ENCODE peak calls at places on chromosomes 16 and 17, in six cellular contexts. I is BJ, N is HFFc6, A is fibroblast of lung, S is OCI-LY7, O is Calu3. H is an unnamed sample.

GRCh38 chr16:71360378-71360777 is 1.9 kb downstream of the CALB2 start:
- DNase-seq in I (peak; percentile 53), N (peak; percentile 92), A (peak; percentile 82), S (no peak), O (peak; percentile 57), H (peak; percentile 77)

GRCh38 chr17:28878981-28879380 is 18.6 kb downstream of the FLOT2 start:
- DNase-seq in I (no peak), N (peak; percentile 30), A (peak; percentile 44), S (peak; percentile 68), O (peak; percentile 65), H (no peak)

GRCh38 chr17:38510424-38511125 is 82.3 kb downstream of the ARHGAP23 start:
- DNase-seq in I (no peak), N (peak; percentile 28), A (peak; percentile 46), S (no peak), O (no peak), H (no peak)

GRCh38 chr16:85137323-85138072 is 25.2 kb upstream of the CIBAR2 start:
- DNase-seq in I (no peak), N (peak; percentile 82), A (peak; percentile 96), S (no peak), O (peak; percentile 71), H (peak; percentile 88)

GRCh38 chr16:16167927-16168326 is 55.4 kb downstream of the ABCC6 start:
- DNase-seq in I (no peak), N (no peak), A (no peak), S (no peak), O (no peak), H (no peak)

GRCh38 chr17:18181358-18181757 is 2.3 kb upstream of the ALKBH5 start:
- DNase-seq in I (no peak), N (no peak), A (no peak), S (no peak), O (no peak), H (no peak)

GRCh38 chr16:82509636-82510035 is 117.1 kb upstream of the CDH13 start:
- DNase-seq in I (no peak), N (no peak), A (no peak), S (no peak), O (no peak), H (no peak)

GRCh38 chr16:66927012-66927436 is 1.7 kb upstream of the RRAD start:
- DNase-seq in I (peak; percentile 61), N (peak; percentile 89), A (peak; percentile 62), S (no peak), O (peak; percentile 78), H (peak; percentile 60)

GRCh38 chr17:40862985-40863733 is 3.9 kb downstream of the KRT12 start:
- DNase-seq in I (no peak), N (no peak), A (no peak), S (peak; percentile 8), O (no peak), H (no peak)

GRCh38 chr16:64455275-64455674 is 666.6 kb downstream of the CDH11 start:
- DNase-seq in I (no peak), N (peak; percentile 55), A (peak; percentile 66), S (peak; percentile 39), O (no peak), H (no peak)
- TF ChIP-seq CTCF in I (peak; percentile 30), N (peak; percentile 74), A (no peak), S (peak; percentile 78), O (no peak), H (peak; percentile 30)

GRCh38 chr17:35022536-35023063 is 40.9 kb downstream of the RFFL start:
- DNase-seq in I (peak; percentile 24), N (peak; percentile 90), A (peak; percentile 80), S (no peak), O (no peak), H (peak; percentile 30)
- TF ChIP-seq CTCF in I (peak; percentile 22), N (peak; percentile 32), A (no peak), S (no peak), O (no peak), H (no peak)

DNA sequence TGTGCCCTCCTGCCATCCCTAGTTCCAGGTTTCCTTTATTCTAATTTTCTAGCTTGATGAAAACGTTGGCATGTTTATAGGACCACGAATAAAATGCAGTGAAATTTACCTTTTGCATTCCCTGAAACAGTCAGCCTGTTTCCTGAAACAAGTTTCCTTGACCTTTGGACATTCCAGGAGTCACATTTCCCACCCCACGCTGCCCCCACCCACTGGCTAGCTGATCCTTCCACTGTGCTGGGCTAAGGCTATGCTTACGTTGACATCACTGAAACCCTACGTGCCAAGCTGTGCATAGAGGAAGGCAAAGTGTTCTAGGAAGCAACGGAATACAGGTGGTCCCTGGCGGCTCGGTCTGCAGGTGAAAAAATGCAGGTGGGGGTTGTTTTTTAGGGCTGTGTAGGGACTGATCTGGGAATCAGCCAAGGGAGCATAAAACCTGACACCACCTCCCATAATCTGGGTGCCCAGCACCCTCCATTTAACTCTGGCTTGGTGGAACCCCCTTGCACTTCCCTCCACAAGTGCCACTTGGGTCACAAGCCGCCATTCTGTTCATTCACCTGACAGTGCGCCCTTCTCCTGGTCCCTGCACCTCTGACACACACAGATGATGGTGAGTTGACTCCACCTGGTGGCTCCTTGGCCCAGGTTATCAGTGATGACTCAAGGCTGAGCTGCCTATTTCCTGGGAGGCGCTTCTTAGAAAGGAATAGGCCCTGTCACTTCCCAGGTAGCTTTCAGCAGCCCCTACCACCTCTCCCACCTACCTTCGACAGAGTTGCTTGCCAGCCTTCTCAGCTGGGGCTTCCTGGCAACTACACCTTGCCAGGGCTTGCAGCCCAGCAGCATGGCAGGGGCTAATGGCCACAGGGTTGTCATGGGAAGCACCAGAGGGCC is 83.7 kb downstream of the N4BP1 start:
- DNase-seq in I (no peak), N (no peak), A (no peak), S (peak; percentile 58), O (peak; percentile 85), H (no peak)
- TF ChIP-seq CTCF in I (no peak), N (peak; percentile 45), A (no peak), S (peak; percentile 65), O (peak; percentile 79), H (no peak)

DNA sequence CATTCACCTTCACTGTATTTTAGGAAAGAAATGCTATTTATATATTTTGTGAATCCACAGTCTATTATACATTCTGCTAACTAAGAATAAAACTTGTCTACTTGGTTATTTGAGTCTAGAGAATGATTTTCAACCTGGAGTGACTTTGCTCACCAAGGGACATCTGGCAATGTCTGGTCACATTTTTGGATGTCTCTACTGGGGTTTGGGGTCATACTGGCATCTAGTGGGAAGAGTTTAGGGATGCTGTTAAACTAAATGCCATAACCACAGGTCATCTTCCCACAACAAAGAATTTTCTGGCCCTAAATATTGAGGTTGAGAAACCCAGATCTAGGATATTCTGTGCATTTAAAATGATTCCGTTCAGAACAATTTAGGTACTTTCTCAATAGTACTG is 26.0 kb downstream of the KCNJ16 start:
- DNase-seq in I (no peak), N (no peak), A (peak; percentile 32), S (no peak), O (no peak), H (no peak)
- TF ChIP-seq CTCF in I (no peak), N (peak; percentile 28), A (no peak), S (peak; percentile 45), O (no peak), H (peak; percentile 20)

GRCh38 chr16:83581994-83582747 is 225.6 kb upstream of the HSBP1 start:
- DNase-seq in I (no peak), N (no peak), A (no peak), S (no peak), O (no peak), H (no peak)

GRCh38 chr16:83589576-83589975 is 218.2 kb upstream of the HSBP1 start:
- DNase-seq in I (no peak), N (no peak), A (no peak), S (no peak), O (no peak), H (no peak)

GRCh38 chr16:83581082-83581481 is 226.7 kb upstream of the HSBP1 start:
- DNase-seq in I (no peak), N (no peak), A (no peak), S (no peak), O (no peak), H (no peak)

GRCh38 chr16:83588070-83588469 is 219.7 kb upstream of the HSBP1 start:
- DNase-seq in I (no peak), N (no peak), A (no peak), S (no peak), O (no peak), H (no peak)

GRCh38 chr16:83586036-83586810 is 221.6 kb upstream of the HSBP1 start:
- DNase-seq in I (no peak), N (no peak), A (no peak), S (no peak), O (no peak), H (no peak)
- TF ChIP-seq CTCF in I (no peak), N (no peak), A (no peak), S (no peak), O (no peak), H (no peak)